ENCODE peak calls at places on chromosomes 4 and X, in eight cellular contexts. X is lower lobe of right lung, Z is MM.1S, I is ovary, F is astrocyte of the spinal cord, A is thoracic aorta, N is OCI-LY7, T is Peyer's patch. E is an unnamed sample.

GRCh38 chr4:110540606-110541440 is 64.9 kb downstream of the ENPEP start:
- DNase-seq in X (no peak), Z (no peak), I (no peak), F (peak; percentile 62), A (no peak), N (no peak), T (no peak), E (peak; percentile 77)

GRCh38 chr4:8136972-8137710 is 21.5 kb downstream of the ABLIM2 start:
- DNase-seq in X (no peak), Z (no peak), I (no peak), F (no peak), A (no peak), N (no peak), T (no peak), E (no peak)

GRCh38 chr4:6568689-6569332 is 6.2 kb upstream of the MAN2B2 start:
- DNase-seq in X (no peak), Z (no peak), I (no peak), F (peak; percentile 82), A (no peak), N (no peak), T (no peak), E (peak; percentile 42)

GRCh38 chr4:108072300-108072699 is 82.6 kb downstream of the HADH start:
- DNase-seq in X (no peak), Z (peak; percentile 82), I (no peak), F (no peak), A (no peak), N (peak; percentile 75), T (no peak), E (no peak)

GRCh38 chr4:101993002-101993840 is 202.7 kb downstream of the BANK1 start:
- DNase-seq in X (no peak), Z (no peak), I (no peak), F (no peak), A (no peak), N (no peak), T (no peak), E (no peak)

GRCh38 chrX:21658152-21658737 is at the start of gene KLHL34:
- DNase-seq in X (no peak), Z (no peak), I (no peak), F (no peak), A (no peak), N (no peak), T (peak; percentile 58), E (no peak)

GRCh38 chr4:113468165-113469022 is 293.1 kb downstream of the CAMK2D start:
- DNase-seq in X (peak; percentile 73), Z (no peak), I (peak; percentile 57), F (peak; percentile 100), A (peak; percentile 93), N (no peak), T (peak; percentile 52), E (peak; percentile 100)

GRCh38 chrX:103153661-103154060 is 60.7 kb upstream of the NXF3 start:
- DNase-seq in X (no peak), Z (no peak), I (no peak), F (no peak), A (no peak), N (no peak), T (no peak), E (no peak)

GRCh38 chr4:170775851-170776250 is 686.1 kb upstream of the AADAT start:
- DNase-seq in X (no peak), Z (no peak), I (no peak), F (no peak), A (no peak), N (no peak), T (peak; percentile 23), E (no peak)

GRCh38 chr4:98383431-98384106 is 122.4 kb downstream of the RAP1GDS1 start:
- DNase-seq in X (no peak), Z (no peak), I (no peak), F (no peak), A (no peak), N (peak; percentile 8), T (no peak), E (no peak)

GRCh38 chr4:140641789-140642439 is 73.2 kb upstream of the UCP1 start:
- DNase-seq in X (peak; percentile 56), Z (peak; percentile 13), I (peak; percentile 78), F (no peak), A (no peak), N (peak; percentile 23), T (no peak), E (no peak)

GRCh38 chr4:4575284-4576211 is 33.7 kb upstream of the STX18 start:
- DNase-seq in X (peak; percentile 84), Z (peak; percentile 59), I (peak; percentile 75), F (peak; percentile 61), A (peak; percentile 4), N (no peak), T (peak; percentile 79), E (peak; percentile 53)

GRCh38 chr4:6674500-6675149 is 19.1 kb upstream of the S100P start:
- DNase-seq in X (no peak), Z (peak; percentile 68), I (no peak), F (peak; percentile 29), A (no peak), N (peak; percentile 72), T (no peak), E (peak; percentile 31)

GRCh38 chr4:81595798-81596610 is 124.3 kb upstream of the RASGEF1B start:
- DNase-seq in X (no peak), Z (no peak), I (no peak), F (no peak), A (no peak), N (no peak), T (no peak), E (peak; percentile 41)

GRCh38 chr4:68267433-68267944 is 22.0 kb upstream of the TMPRSS11B start:
- DNase-seq in X (no peak), Z (no peak), I (no peak), F (peak; percentile 72), A (no peak), N (no peak), T (no peak), E (peak; percentile 58)

DNA sequence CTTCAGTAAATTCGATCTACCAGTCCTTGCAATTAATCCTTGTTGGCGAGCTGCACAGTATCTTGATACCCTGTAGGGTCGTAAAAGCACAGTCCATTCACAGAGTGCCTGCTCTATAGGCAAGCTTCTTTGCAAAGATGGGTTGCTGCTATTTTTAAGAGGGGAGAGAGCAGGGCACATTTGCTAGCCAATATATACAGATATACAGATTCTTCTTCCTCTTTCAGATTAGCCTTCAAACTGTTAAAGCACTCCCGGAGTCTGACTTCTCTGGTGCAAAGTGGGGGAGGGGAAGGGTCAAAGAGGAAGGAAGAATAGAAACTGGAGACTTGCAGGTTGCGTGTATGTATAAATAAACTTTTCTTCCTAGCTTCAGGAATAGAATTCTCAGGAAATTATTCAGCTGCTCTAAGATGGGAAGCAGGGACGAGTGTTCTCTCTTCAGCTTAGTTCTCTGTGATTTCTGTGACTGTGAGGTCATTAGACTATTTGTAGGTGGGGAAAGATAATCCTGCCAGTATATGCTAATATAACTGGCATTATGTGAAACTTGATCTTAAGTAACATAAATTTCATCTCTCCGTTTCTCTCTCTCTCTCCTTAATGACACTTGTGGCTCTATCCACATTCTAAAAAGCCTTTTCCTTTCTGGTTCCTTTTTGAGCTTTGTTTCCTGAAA is at the start of gene CYSLTR1:
- DNase-seq in X (no peak), Z (peak; percentile 61), I (no peak), F (no peak), A (no peak), N (peak; percentile 60), T (no peak), E (no peak)
- H3K4me3 ChIP-seq in X (peak within 1 kb of the TSS; percentile 49), Z (peak within 1 kb of the TSS; percentile 61), I (no peak within 1 kb of the TSS), F (no peak within 1 kb of the TSS), A (peak within 1 kb of the TSS; percentile 57), N (peak within 1 kb of the TSS; percentile 66), T (peak within 1 kb of the TSS; percentile 23), E (no peak within 1 kb of the TSS)

DNA sequence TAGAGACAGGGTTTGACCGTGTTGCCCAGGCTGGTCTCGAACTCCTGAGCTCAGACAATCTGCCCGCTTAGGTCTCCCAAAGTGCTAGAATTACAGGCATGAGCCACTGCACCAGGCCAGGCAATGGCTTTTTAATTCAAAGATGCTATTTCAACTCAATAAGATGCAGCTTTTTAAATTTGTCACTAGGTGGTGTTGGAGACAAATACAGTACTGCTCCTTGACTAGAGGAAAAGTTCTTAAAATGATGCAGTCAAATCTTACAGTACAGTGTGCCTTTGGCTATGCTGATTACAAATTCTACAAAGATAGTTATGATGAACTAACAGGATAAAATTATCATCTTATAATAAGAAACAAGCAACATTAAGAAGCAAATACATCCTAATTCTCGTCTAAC is 441.1 kb downstream of the KCNIP4 start:
- DNase-seq in X (no peak), Z (peak; percentile 30), I (no peak), F (peak; percentile 41), A (no peak), N (peak; percentile 1), T (no peak), E (peak; percentile 14)
- TF ChIP-seq CTCF in X (no peak), Z (peak; percentile 28), I (no peak), F (peak; percentile 47), A (no peak), N (peak; percentile 56), T (no peak), E (peak; percentile 9)

DNA sequence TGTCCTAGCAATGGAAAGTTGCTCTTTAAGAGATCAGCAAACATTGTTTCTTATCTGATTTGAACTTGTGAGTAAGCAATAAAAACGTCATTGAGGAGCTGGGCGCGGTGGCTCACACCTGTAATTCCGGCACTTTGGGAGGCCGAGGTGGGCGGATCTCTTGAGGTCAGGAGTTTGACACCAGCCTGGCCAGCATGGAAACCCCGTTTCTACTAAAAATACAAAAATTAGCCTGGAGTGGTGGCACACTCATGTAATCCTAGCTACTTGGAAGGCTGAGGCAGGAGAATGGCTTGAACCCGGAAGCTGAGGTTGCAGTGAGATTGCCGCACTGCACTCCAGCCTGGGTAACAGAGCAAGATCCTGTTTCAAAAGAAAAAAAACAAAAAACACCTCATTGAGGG is 11.2 kb upstream of the PLAC8 start:
- DNase-seq in X (no peak), Z (no peak), I (no peak), F (no peak), A (no peak), N (no peak), T (peak; percentile 78), E (no peak)
- H3K4me3 ChIP-seq in X (no peak overlapping the region), Z (no peak overlapping the region), I (no peak overlapping the region), F (no peak overlapping the region), A (no peak overlapping the region), N (no peak overlapping the region), T (no peak overlapping the region), E (no peak overlapping the region)

GRCh38 chrX:134999469-134999868 is 8.7 kb downstream of the SMIM10 start:
- DNase-seq in X (no peak), Z (peak; percentile 40), I (no peak), F (peak; percentile 52), A (no peak), N (peak; percentile 15), T (no peak), E (peak; percentile 76)
- TF ChIP-seq CTCF in X (peak; percentile 46), Z (peak; percentile 49), I (no peak), F (peak; percentile 45), A (peak; percentile 30), N (peak; percentile 65), T (peak; percentile 37), E (peak; percentile 39)

E was measured in cardiac fibroblast.